ENCODE peak calls at places on chromosome 12, in nine cellular contexts. B is RPMI7951; X is SK-N-SH; W is stimulated activated CD4-positive, alpha-beta T cell treated with anti-CD3 and anti-CD28 coated beads, Interleukin-2, amount 100 ng/mL, for 24 hours; M is CD8-positive, alpha-beta T cell; T is neural crest cell; Y is AG09319; G is RCC 7860; J is SW 1271. Z is an unnamed sample.

GRCh38 chr12:64180951-64181350 is 41.1 kb downstream of the KICS2 start:
- DNase-seq in B (peak), X (no peak), M (no peak), Y (no peak), J (peak), T (no peak), G (peak), W (no peak), Z (no peak)

GRCh38 chr12:64269161-64269560 is 47.1 kb upstream of the KICS2 start:
- DNase-seq in J (no peak), M (no peak), W (no peak), G (no peak), T (no peak), B (no peak), Y (no peak), X (no peak), Z (no peak)

GRCh38 chr12:61993734-61994345 is 266.4 kb upstream of the USP15 start:
- DNase-seq in X (no peak), W (no peak), G (no peak), Y (no peak), T (no peak), J (peak), M (no peak), B (peak), Z (peak)

GRCh38 chr12:44774815-44775411 is 101.2 kb downstream of the NELL2 start:
- DNase-seq in M (peak), X (peak), Y (no peak), G (no peak), W (peak), J (peak), B (no peak), T (peak), Z (peak)

GRCh38 chr12:64175254-64175945 is 46.7 kb downstream of the KICS2 start:
- DNase-seq in Y (no peak), M (no peak), B (peak), X (no peak), G (no peak), J (no peak), W (no peak), T (no peak), Z (no peak)

GRCh38 chr12:12468575-12468974 is 94.1 kb downstream of the DUSP16 start:
- DNase-seq in J (no peak), B (no peak), M (no peak), G (no peak), T (no peak), W (no peak), X (no peak), Y (no peak), Z (no peak)

GRCh38 chr12:117872521-117873169 is 96.1 kb downstream of the KSR2 start:
- DNase-seq in Y (no peak), T (no peak), J (no peak), G (no peak), M (no peak), B (no peak), X (no peak), W (no peak), Z (no peak)

GRCh38 chr12:59087077-59087673 is 166.9 kb upstream of the LRIG3 start:
- DNase-seq in X (peak), M (no peak), T (no peak), Y (no peak), B (no peak), J (no peak), G (no peak), W (no peak), Z (no peak)

GRCh38 chr12:97560359-97560758 is 97.8 kb downstream of the RMST start:
- DNase-seq in G (no peak), B (no peak), X (no peak), W (no peak), M (no peak), Y (no peak), T (no peak), J (no peak), Z (no peak)

GRCh38 chr12:104886418-104887401 is 71.4 kb downstream of the SLC41A2 start:
- DNase-seq in M (no peak), B (peak), T (no peak), G (no peak), Y (no peak), J (no peak), W (no peak), X (no peak), Z (no peak)

GRCh38 chr12:9347328-9348127 is 139.3 kb upstream of the PZP start:
- DNase-seq in B (no peak), G (no peak), W (no peak), T (no peak), Y (no peak), J (no peak), M (no peak), X (no peak), Z (no peak)

GRCh38 chr12:13661005-13661887 is 320.2 kb downstream of the GRIN2B start:
- DNase-seq in Y (peak), J (peak), X (peak), T (peak), W (peak), M (no peak), B (peak), G (no peak), Z (peak)

GRCh38 chr12:31605531-31605930 is 14.6 kb upstream of the DENND5B start:
- DNase-seq in Y (no peak), M (no peak), J (no peak), W (no peak), B (no peak), G (no peak), T (no peak), X (no peak), Z (no peak)

GRCh38 chr12:51976376-51977160 is 25.1 kb downstream of the ACVR1B start:
- DNase-seq in J (no peak), Y (no peak), G (peak), M (no peak), X (no peak), W (no peak), T (no peak), B (peak), Z (peak)

GRCh38 chr12:123916729-123917128 is 55.9 kb downstream of the CCDC92 start:
- DNase-seq in X (no peak), B (peak), J (no peak), T (no peak), W (peak), G (no peak), M (no peak), Y (no peak), Z (no peak)

GRCh38 chr12:6779667-6780459 is 7.5 kb downstream of the LAG3 start:
- DNase-seq in J (no peak), W (no peak), B (no peak), Y (no peak), T (no peak), X (no peak), M (no peak), G (no peak), Z (peak)

GRCh38 chr12:93947486-93947885 is 200.9 kb upstream of the PLXNC1 start:
- DNase-seq in W (no peak), T (no peak), J (no peak), G (no peak), Y (no peak), M (no peak), X (no peak), B (no peak), Z (no peak)

GRCh38 chr12:77003244-77003643 is 62.1 kb downstream of the E2F7 start:
- DNase-seq in G (no peak), T (no peak), B (no peak), W (no peak), M (no peak), Y (no peak), J (no peak), X (no peak), Z (no peak)

GRCh38 chr12:89992668-89993401 is 284.2 kb upstream of the ATP2B1 start:
- DNase-seq in G (no peak), M (no peak), W (no peak), B (no peak), J (no peak), Y (no peak), X (no peak), T (no peak), Z (no peak)

GRCh38 chr12:121673013-121673441 is 3.6 kb upstream of the MORN3 start:
- DNase-seq in Y (no peak), G (no peak), J (no peak), X (peak), B (peak), M (no peak), W (no peak), T (no peak), Z (no peak)